ENCODE peak calls at places on chromosome 2, in nine cellular contexts. F is spleen, A is transverse colon, G is prostate gland, H is breast epithelium, Q is sigmoid colon, X is upper lobe of left lung, U is HCT116, R is suprapubic skin. P is an unnamed sample.

GRCh38 chr2:162011718-162012564 is 62.1 kb downstream of the DPP4 start:
- DNase-seq in A (no peak), X (no peak), F (no peak), G (no peak), H (no peak), U (no peak), Q (no peak), R (no peak), P (no peak)

GRCh38 chr2:223108376-223109100 is 56.5 kb downstream of the KCNE4 start:
- DNase-seq in G (no peak), H (no peak), Q (no peak), X (no peak), A (no peak), U (no peak), F (no peak), R (no peak), P (no peak)

GRCh38 chr2:214379227-214379626 is 31.6 kb upstream of the VWC2L start:
- DNase-seq in X (no peak), G (no peak), F (no peak), U (no peak), Q (no peak), A (no peak), H (no peak), R (no peak), P (no peak)

GRCh38 chr2:179842498-179843153 is 18.8 kb downstream of the ZNF385B start:
- DNase-seq in X (no peak), F (no peak), H (no peak), A (no peak), R (no peak), U (no peak), G (no peak), Q (no peak), P (no peak)

GRCh38 chr2:45595724-45596435 is 15.2 kb downstream of the SRBD1 start:
- DNase-seq in H (no peak), X (no peak), F (no peak), R (no peak), G (no peak), Q (no peak), A (peak; percentile 16), U (no peak), P (no peak)

GRCh38 chr2:86039178-86039962 is 66.3 kb downstream of the POLR1A start:
- DNase-seq in X (no peak), Q (peak; percentile 53), G (no peak), U (no peak), F (no peak), H (peak; percentile 38), R (peak; percentile 44), A (no peak), P (no peak)

GRCh38 chr2:13481201-13481600 is 764.5 kb downstream of the TRIB2 start:
- DNase-seq in Q (no peak), H (no peak), A (no peak), G (no peak), R (no peak), U (no peak), F (no peak), X (no peak), P (no peak)

GRCh38 chr2:177147093-177147694 is 65.4 kb upstream of the HNRNPA3 start:
- DNase-seq in X (no peak), Q (no peak), U (no peak), F (no peak), R (no peak), A (no peak), H (no peak), G (no peak), P (no peak)

GRCh38 chr2:68646303-68646702 is 2.9 kb downstream of the PROKR1 start:
- DNase-seq in H (no peak), F (no peak), G (no peak), R (no peak), A (no peak), Q (no peak), U (peak; percentile 1), X (no peak), P (no peak)

GRCh38 chr2:68645523-68645922 is 2.1 kb downstream of the PROKR1 start:
- DNase-seq in F (no peak), H (no peak), Q (no peak), R (no peak), G (no peak), A (no peak), U (no peak), X (no peak), P (no peak)

GRCh38 chr2:68643874-68644485 is 601 bp downstream of the PROKR1 start:
- DNase-seq in H (no peak), A (no peak), R (no peak), X (peak; percentile 6), Q (no peak), U (no peak), G (no peak), F (no peak), P (no peak)

DNA sequence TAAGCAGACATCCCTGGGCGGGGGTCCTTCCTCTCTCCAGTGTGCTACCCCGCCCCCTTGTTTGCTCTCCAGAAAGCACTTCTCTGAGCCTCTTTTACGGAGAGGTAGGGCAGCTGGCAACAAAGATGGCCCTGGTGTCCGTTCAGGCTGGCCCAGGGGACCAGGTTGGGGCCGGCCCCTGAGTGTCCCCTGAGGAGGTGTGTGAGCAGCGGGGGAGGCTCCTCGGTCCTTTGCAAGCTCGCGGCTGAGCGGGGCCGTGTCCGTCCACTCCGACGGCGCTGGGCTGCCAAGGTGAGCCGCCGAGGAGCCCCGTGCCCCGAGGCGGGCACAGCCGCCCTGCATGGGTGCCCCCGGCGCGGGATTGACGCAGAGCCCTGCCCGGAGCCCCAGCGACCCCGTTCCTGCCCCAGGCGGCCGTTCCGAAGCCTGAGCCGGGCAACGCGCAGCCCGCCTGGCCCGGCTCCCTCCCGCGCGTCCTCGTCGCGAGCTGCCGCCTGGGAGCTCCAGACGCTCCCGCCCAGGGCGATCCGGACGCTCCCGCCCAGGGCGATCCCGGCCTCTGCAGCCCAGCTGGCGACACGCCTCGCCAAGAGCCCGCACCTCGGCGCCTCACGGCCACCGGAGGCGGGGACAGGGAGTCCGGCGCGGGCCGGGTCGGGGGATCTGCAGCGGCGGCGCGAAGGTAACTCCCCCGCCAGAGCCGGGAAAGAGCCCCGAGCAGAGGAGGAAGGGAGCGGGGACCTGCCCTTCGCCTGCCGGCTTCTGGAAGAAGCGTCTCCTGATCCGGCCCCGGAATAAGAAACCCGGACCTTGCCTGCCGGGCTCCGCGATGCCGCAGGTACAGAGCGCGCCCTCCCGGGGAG is at the start of gene PROKR1:
- DNase-seq in R (no peak), F (peak; percentile 80), Q (no peak), X (peak; percentile 89), H (peak; percentile 51), A (peak; percentile 33), G (peak; percentile 17), U (no peak), P (peak; percentile 21)
- TF ChIP-seq POLR2AphosphoS5 in R (no peak), F (peak; percentile 19), Q (no peak), X (no peak), H (no peak), A (no peak), G (no peak), U (no peak), P (no peak)

GRCh38 chr2:117818921-117819320 is 4.4 kb downstream of the DDX18 start:
- DNase-seq in F (no peak), U (no peak), H (no peak), A (no peak), Q (no peak), X (no peak), R (no peak), G (no peak), P (no peak)

GRCh38 chr2:117812443-117812842 is 2.0 kb upstream of the DDX18 start:
- DNase-seq in U (no peak), Q (no peak), R (no peak), X (no peak), A (no peak), F (no peak), H (no peak), G (no peak), P (no peak)

GRCh38 chr2:117815946-117816345 is 1.5 kb downstream of the DDX18 start:
- DNase-seq in R (no peak), F (no peak), G (no peak), X (no peak), A (no peak), Q (no peak), U (no peak), H (no peak), P (no peak)

GRCh38 chr2:117820444-117820843 is 6.0 kb downstream of the DDX18 start:
- DNase-seq in X (no peak), A (no peak), R (no peak), Q (no peak), F (no peak), H (no peak), G (no peak), U (no peak), P (no peak)

DNA sequence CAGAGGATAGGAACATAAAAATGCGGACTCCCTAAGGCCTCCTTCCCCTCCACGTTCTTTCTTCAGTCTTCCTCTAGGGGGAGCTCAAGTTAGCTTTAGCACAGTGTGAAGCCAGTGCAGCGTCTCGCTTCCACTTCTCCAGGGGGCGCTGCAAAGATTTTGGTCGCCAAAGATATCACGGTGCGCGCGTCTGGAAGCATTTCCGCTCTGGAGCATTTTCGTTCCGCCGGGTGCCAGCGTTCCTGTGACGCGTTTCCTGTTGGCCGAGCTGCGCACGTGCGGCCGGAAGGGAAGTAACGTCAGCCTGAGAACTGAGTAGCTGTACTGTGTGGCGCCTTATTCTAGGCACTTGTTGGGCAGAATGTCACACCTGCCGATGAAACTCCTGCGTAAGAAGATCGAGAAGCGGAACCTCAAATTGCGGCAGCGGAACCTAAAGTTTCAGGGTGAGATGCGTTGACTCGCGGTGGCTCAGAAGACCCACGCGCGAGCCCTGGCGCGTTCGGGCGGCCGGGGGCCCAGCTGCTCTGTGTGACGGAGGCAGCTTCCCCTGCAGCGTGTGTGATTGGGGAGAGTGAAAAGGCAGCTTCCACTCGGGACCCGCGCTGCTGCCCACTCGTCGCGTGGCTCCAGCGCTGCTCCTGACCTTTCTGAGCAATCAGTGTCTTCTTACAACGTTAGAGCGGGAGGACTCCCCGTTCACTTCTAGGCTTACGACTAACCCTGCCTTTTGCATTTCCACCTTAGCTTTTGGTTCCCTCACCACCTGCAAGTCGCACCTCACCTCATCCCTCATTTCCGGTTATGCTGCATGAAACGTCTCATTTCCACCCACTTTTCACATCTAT is at the start of gene DDX18:
- DNase-seq in R (peak; percentile 98), F (peak; percentile 98), U (peak; percentile 98), Q (peak; percentile 98), A (peak; percentile 98), X (peak; percentile 96), G (peak; percentile 97), H (peak; percentile 95), P (peak; percentile 56)
- TF ChIP-seq POLR2A in R (peak; percentile 52), F (no peak), U (peak; percentile 72), Q (peak; percentile 37), A (peak; percentile 68), X (peak; percentile 73), G (peak; percentile 38), H (no peak), P (peak; percentile 85)

GRCh38 chr2:84880645-84881521 is at the start of gene TRABD2A:
- DNase-seq in F (peak; percentile 91), R (no peak), X (peak; percentile 90), A (peak; percentile 64), U (no peak), Q (no peak), G (no peak), H (no peak), P (no peak)
- TF ChIP-seq POLR2AphosphoS5 in F (peak; percentile 43), R (no peak), X (no peak), A (peak; percentile 50), U (no peak), Q (no peak), G (no peak), H (no peak), P (no peak)

GRCh38 chr2:88139804-88140203 is 11.9 kb upstream of the FABP1 start:
- DNase-seq in R (no peak), X (no peak), F (no peak), A (no peak), Q (no peak), U (no peak), H (no peak), G (no peak), P (no peak)

GRCh38 chr2:88137833-88138232 is 10.0 kb upstream of the FABP1 start:
- DNase-seq in A (no peak), X (no peak), F (no peak), G (no peak), Q (no peak), R (no peak), U (no peak), H (no peak), P (no peak)

GRCh38 chr2:88139203-88139702 is 11.4 kb upstream of the FABP1 start:
- DNase-seq in F (no peak), X (no peak), U (no peak), A (no peak), Q (no peak), G (no peak), R (no peak), H (no peak), P (no peak)

GRCh38 chr2:88133875-88134274 is 6.0 kb upstream of the FABP1 start:
- DNase-seq in A (no peak), X (no peak), Q (no peak), R (no peak), G (no peak), U (no peak), H (no peak), F (no peak), P (no peak)

DNA sequence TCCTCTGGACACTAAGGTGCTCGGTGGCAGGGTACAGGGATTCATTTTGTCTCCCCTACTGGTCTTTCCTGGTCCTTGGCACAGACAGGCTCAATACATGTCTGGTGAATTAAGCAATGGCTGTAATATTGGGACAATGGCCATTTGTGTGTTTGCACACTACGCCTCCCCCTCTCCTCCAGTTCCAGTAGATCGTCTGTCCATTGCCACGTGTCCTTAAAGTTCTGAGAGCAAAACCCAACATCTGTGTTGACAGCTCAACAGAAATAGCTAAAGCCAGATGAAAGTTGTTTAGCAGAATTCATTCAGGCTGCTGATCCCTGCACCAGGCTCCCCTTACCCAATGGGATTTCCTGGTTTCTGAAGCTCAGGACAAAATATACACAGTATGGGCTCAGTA is 9.0 kb upstream of the FABP1 start:
- DNase-seq in X (no peak), G (no peak), Q (no peak), R (no peak), U (no peak), H (no peak), A (no peak), F (no peak), P (no peak)
- TF ChIP-seq POLR2A in X (no peak), G (no peak), Q (no peak), R (no peak), U (no peak), H (no peak), A (no peak), F (no peak), P (no peak)